ENCODE peak calls at places on chromosomes 11 and 22, in four cellular contexts. A is fibroblast of lung, H is lower leg skin, L is bronchial epithelial cell. Q is an unnamed sample.
A peak's percentile ranks its signal among the peaks of the same experiment; 100 is the strongest.

GRCh38 chr11:88709567-88709966 is 356.2 kb downstream of the GRM5 start:
- DNase-seq in A (no peak), L (peak; percentile 83), H (no peak), Q (no peak)

GRCh38 chr11:109605006-109605405 is 183.0 kb downstream of the C11orf87 start:
- DNase-seq in L (no peak), H (no peak), A (no peak), Q (no peak)

GRCh38 chr11:130022799-130023198 is 20.2 kb upstream of the PRDM10 start:
- DNase-seq in H (no peak), A (no peak), L (no peak), Q (no peak)

GRCh38 chr11:7657306-7658025 is 15.8 kb downstream of the CYB5R2 start:
- DNase-seq in A (peak; percentile 10), L (peak; percentile 67), H (peak; percentile 76), Q (no peak)

GRCh38 chr11:94964934-94965333 is 8.4 kb downstream of the CWC15 start:
- DNase-seq in L (no peak), H (no peak), A (no peak), Q (no peak)

GRCh38 chr11:119376197-119376847 is 5.2 kb downstream of the USP2 start:
- DNase-seq in A (no peak), H (peak; percentile 18), L (peak; percentile 69), Q (no peak)

GRCh38 chr11:31487848-31488247 is 21.6 kb downstream of the IMMP1L start:
- DNase-seq in A (peak; percentile 66), L (peak; percentile 54), H (no peak), Q (peak; percentile 17)

GRCh38 chr11:105824494-105825013 is 197.5 kb downstream of the MSANTD4 start:
- DNase-seq in H (no peak), A (no peak), L (no peak), Q (no peak)

GRCh38 chr22:27748355-27749168 is 53.0 kb downstream of the MN1 start:
- DNase-seq in L (peak; percentile 76), A (peak; percentile 90), H (no peak), Q (peak; percentile 36)

GRCh38 chr11:100719809-100720221 is 32.7 kb downstream of the ARHGAP42 start:
- DNase-seq in H (peak; percentile 79), A (peak; percentile 91), L (peak; percentile 70), Q (peak; percentile 81)

DNA sequence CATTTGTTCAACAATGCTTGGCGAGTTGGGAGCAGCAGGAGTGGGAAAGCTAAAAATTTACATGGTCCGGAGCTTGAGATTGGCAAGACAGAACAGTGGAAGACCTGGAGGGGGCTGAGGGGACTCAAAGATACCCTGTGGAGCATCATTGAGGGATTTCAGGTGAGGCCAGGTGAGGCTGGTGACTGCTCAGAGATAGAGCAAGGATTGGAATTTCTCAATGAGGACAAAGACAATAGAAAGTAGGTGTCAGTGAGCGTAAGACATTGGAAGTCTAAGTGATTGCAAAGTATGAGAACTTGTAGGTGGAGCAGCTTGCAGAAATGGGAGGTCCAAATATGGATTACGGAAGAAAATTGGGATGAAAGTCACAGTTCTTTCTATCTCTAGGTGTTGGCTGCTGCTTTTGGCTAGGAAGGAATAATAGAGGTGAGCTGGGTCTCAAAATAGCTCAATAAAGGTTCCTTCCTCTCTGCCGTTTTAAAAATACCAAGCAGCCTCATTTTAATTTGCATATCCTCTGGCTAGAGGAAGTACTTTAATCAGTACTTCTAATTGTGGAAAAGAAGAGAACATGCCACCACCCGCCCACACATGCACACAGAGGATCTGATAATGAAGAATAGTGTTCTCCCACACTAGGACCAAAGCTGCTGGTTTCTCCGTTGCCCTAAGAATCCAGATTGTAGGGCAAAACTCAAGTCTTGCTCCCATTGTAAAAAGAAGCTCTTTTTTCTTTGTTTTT is 41.8 kb upstream of the SORL1-AS1 start:
- DNase-seq in L (peak; percentile 34), A (no peak), H (no peak), Q (no peak)
- H3K4me3 ChIP-seq in L (no peak overlapping the region), A (no peak overlapping the region), H (no peak overlapping the region), Q (no peak overlapping the region)

GRCh38 chr11:6203327-6203726 is 2.0 kb upstream of the C11orf42 start:
- DNase-seq in A (peak; percentile 9), L (no peak), H (no peak), Q (no peak)
- H3K4me3 ChIP-seq in A (no peak overlapping the region), L (no peak overlapping the region), H (no peak overlapping the region), Q (no peak overlapping the region)

DNA sequence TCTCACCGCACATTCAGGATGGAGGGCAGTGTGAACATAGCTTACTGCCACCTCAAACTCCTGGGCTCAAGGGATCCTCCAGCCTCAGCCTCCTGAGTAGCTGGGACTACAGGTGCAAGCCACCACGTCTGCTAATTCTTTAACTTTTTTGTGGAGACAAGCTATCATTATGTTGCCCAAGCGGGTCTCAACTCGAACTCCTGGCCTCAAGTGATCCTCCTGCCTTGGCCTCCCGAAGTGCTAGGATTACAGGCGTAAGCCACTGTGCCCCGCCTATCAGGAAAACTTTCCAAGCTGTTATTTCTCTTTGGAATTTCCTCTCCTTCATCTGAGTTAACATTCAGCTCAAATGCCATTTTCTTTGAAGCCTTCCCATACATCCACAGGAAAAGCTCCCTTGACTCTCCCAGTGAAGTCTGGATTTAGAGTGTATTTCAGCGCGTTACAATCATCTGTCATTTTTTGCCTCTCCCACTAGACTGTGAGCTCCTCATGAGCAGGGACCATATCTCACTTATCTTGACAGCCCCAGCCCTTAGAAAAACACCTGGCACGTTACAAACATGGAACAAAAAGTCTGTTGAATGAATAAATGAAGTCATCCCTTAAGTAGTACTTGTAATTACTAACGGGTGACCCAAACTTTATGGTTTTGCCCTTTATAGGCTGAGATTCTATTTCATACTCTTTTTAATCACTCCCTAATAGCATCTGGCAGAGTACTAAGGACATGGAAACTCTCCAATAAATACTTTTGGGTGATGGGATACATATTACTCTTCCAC is 2.2 kb downstream of the MRTFA start:
- DNase-seq in H (no peak), L (no peak), A (peak; percentile 40), Q (no peak)
- H3K4me3 ChIP-seq in H (no peak overlapping the region), L (no peak overlapping the region), A (peak overlapping the region; percentile 92), Q (no peak overlapping the region)

DNA sequence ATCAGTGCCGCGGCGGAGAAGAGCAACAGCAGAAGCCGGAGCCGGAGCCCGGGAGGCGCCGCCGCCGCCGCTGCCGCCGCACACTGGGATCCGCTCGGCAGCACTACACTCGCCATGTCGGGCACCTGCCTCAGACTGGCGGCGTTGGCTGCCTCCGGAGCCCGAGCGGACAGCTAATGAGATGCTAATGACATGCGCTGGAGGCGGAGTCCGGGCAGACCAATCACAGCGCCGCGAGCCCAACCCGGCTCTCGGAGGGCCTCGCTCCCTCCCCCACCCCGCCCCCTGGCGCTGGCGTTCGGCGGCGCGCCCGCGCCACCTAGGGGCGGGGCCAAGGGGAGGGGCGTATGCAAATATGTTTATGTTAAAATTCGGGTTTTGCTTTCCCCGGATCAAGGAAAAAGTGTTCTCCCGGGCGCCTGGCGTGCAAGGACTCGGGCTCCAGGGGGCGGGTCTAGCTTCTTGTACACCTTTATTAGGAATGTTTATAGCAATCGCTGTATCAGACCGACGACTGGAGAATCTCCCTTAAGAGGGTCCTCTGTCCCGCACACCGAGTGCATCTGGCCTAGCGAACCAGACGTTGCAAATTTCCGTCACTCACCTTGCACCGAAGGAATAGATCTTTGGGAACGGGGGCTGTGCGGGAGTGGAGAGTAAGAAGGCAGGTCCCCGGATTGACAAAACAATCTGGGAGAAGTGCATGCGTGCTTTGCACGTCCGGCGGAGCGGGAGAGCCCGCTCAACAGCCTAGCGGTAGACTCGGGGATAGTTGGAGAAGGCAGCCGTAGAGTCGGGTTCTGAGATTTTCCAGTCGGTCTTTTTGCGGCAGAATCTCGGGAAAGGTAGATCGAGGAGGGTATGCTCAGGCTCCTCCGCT is at the start of gene CADM1:
- DNase-seq in L (peak; percentile 85), A (peak; percentile 95), H (peak; percentile 90), Q (peak; percentile 19)
- H3K4me3 ChIP-seq in L (peak within 1 kb of the TSS; percentile 62), A (peak within 1 kb of the TSS; percentile 81), H (peak within 1 kb of the TSS; percentile 38), Q (peak within 1 kb of the TSS; percentile 50)

GRCh38 chr11:76919887-76920746 is 59.4 kb downstream of the ACER3 start:
- DNase-seq in H (peak; percentile 84), L (peak; percentile 76), A (peak; percentile 75), Q (peak; percentile 41)
- H3K4me3 ChIP-seq in H (no peak overlapping the region), L (no peak overlapping the region), A (no peak overlapping the region), Q (peak overlapping the region; percentile 5)

GRCh38 chr11:43577566-43578264 is 102.8 kb upstream of the HSD17B12 start:
- DNase-seq in H (no peak), A (no peak), L (no peak), Q (no peak)
- H3K4me3 ChIP-seq in H (no peak overlapping the region), A (no peak overlapping the region), L (no peak overlapping the region), Q (no peak overlapping the region)

GRCh38 chr11:84720706-84721402 is 906.3 kb downstream of the DLG2 start:
- DNase-seq in H (no peak), A (peak; percentile 12), L (no peak), Q (no peak)
- H3K4me3 ChIP-seq in H (peak overlapping the region; percentile 11), A (peak overlapping the region; percentile 45), L (no peak overlapping the region), Q (peak overlapping the region; percentile 39)

GRCh38 chr11:68841718-68842426 is at the start of gene CPT1A:
- DNase-seq in A (peak; percentile 71), L (no peak), H (peak; percentile 62), Q (peak; percentile 11)
- H3K4me3 ChIP-seq in A (peak within 1 kb of the TSS; percentile 94), L (peak within 1 kb of the TSS; percentile 62), H (peak within 1 kb of the TSS; percentile 63), Q (peak within 1 kb of the TSS; percentile 36)